ENCODE peak calls at places on chromosome 14, in seven cellular contexts. Y, D, B, A, G, O and L are unnamed samples.

GRCh38 chr14:58812050-58812690 is 174.4 kb downstream of the DACT1 start:
- DNase-seq in Y (no peak), D (no peak), B (no peak), A (peak; percentile 36), G (no peak), O (no peak), L (no peak)

GRCh38 chr14:55438066-55438683 is 2.2 kb downstream of the TBPL2 start:
- DNase-seq in Y (no peak), D (no peak), B (peak; percentile 80), A (no peak), G (no peak), O (no peak), L (no peak)

GRCh38 chr14:24982472-24983155 is 67.3 kb downstream of the STXBP6 start:
- DNase-seq in Y (no peak), D (no peak), B (peak; percentile 57), A (no peak), G (no peak), O (no peak), L (no peak)

GRCh38 chr14:101774006-101774755 is 12.7 kb downstream of the PPP2R5C start:
- DNase-seq in Y (peak; percentile 32), D (no peak), B (no peak), A (no peak), G (no peak), O (no peak), L (no peak)

GRCh38 chr14:28666961-28667360 is 99.6 kb upstream of the FOXG1 start:
- DNase-seq in Y (no peak), D (no peak), B (no peak), A (no peak), G (no peak), O (no peak), L (no peak)

GRCh38 chr14:73800970-73801515 is 50.6 kb upstream of the PTGR2 start:
- DNase-seq in Y (no peak), D (no peak), B (no peak), A (no peak), G (no peak), O (no peak), L (no peak)

GRCh38 chr14:77866932-77867331 is 67.0 kb downstream of the ADCK1 start:
- DNase-seq in Y (no peak), D (no peak), B (no peak), A (no peak), G (no peak), O (no peak), L (peak; percentile 65)

GRCh38 chr14:69855180-69855817 is 23.9 kb upstream of the SMOC1 start:
- DNase-seq in Y (no peak), D (no peak), B (no peak), A (no peak), G (no peak), O (no peak), L (no peak)

GRCh38 chr14:68795602-68796417 is 2.9 kb upstream of the ZFP36L1 start:
- DNase-seq in Y (peak; percentile 83), D (peak; percentile 81), B (peak; percentile 87), A (peak; percentile 79), G (peak; percentile 72), O (peak; percentile 76), L (no peak)

GRCh38 chr14:36361210-36361853 is 40.9 kb upstream of the MBIP start:
- DNase-seq in Y (no peak), D (no peak), B (no peak), A (no peak), G (no peak), O (no peak), L (no peak)

GRCh38 chr14:89219056-89219455 is 198.0 kb downstream of the FOXN3 start:
- DNase-seq in Y (no peak), D (no peak), B (no peak), A (no peak), G (no peak), O (no peak), L (no peak)

GRCh38 chr14:85276829-85277228 is 253.1 kb upstream of the FLRT2 start:
- DNase-seq in Y (no peak), D (no peak), B (no peak), A (no peak), G (no peak), O (no peak), L (no peak)

GRCh38 chr14:87049886-87050820 is 942.8 kb downstream of the GALC start:
- DNase-seq in Y (no peak), D (no peak), B (peak; percentile 1), A (no peak), G (no peak), O (no peak), L (no peak)
- TF ChIP-seq CTCF in Y (no peak), D (no peak), B (peak; percentile 20), A (no peak), G (no peak), O (peak; percentile 73), L (peak; percentile 66)

DNA sequence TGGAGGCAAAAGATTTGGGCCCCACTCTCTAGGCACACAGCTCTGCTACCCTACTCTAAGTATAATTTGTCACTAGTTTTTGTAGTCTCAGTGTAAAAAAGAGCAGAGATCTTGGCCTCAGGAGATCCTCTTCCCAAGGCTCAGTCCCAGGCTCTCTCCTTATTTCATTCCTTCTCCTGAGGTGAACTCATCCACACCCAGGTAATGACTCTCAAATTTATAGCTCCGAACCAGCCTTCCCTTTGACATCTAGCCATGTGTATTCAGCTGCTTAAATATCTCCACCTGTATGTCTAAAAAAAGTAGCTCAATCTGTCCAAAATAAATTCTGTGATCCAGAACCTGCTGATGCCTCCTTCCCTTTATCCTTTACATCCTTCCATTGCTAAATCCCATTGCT is 173.5 kb upstream of the HIF1A start:
- DNase-seq in Y (no peak), D (no peak), B (no peak), A (no peak), G (no peak), O (no peak), L (no peak)
- TF ChIP-seq CTCF in Y (no peak), D (no peak), B (no peak), A (no peak), G (no peak), O (no peak), L (no peak)

GRCh38 chr14:100076133-100076532 is 10.9 kb downstream of the EVL start:
- DNase-seq in Y (no peak), D (no peak), B (peak; percentile 50), A (peak; percentile 51), G (peak; percentile 34), O (no peak), L (no peak)
- TF ChIP-seq CTCF in Y (peak; percentile 50), D (peak; percentile 42), B (peak; percentile 23), A (peak; percentile 37), G (no peak), O (no peak), L (peak; percentile 53)

GRCh38 chr14:21768116-21768874 is 94.7 kb upstream of the OR4E1 start:
- DNase-seq in Y (no peak), D (no peak), B (peak; percentile 23), A (peak; percentile 14), G (no peak), O (no peak), L (no peak)
- TF ChIP-seq CTCF in Y (peak; percentile 58), D (peak; percentile 74), B (peak; percentile 45), A (peak; percentile 21), G (no peak), O (peak; percentile 60), L (peak; percentile 66)

DNA sequence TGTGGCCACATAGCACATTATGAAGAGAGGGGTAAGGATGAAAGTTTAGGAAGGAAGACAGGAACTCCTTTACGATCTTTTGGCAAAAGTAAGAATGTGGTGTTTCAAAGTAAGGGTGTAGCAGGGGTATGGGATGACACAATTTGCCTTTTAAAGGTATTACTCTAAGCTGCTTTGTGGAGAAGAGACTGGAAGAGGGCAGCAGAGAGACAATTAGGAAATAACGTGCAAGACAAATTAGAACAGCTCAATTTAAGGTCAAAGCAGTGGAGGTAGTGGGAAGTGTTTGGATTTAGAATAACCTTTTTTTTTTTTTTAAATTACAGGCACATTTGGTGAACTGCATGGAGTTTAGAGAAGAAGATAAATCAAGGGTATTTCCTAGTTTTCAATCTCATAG is 342.6 kb downstream of the NOVA1 start:
- DNase-seq in Y (no peak), D (no peak), B (peak; percentile 44), A (no peak), G (peak; percentile 15), O (no peak), L (no peak)
- TF ChIP-seq CTCF in Y (no peak), D (no peak), B (peak; percentile 37), A (no peak), G (no peak), O (no peak), L (peak; percentile 47)

DNA sequence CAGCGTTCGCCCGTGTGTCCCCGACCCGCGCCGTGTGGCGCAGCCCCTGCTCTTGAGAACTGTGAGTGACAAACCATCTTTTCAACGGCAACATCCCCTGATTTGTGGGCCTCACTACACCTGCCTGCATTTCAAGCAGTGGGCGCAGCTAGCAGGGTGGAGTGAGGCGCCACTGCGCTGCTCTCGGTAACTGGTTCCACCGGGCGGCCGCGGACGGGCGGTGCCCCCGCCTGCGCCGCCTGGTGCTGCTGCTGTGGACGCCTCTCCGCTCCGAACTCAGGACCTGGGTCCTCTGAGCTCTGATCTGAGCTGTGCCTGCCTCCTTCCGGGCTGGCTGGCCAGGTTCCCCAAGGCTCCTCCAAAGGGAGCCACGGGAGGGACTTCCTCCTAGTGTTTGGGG is 5.9 kb upstream of the DEGS2 start:
- DNase-seq in Y (no peak), D (no peak), B (no peak), A (no peak), G (no peak), O (no peak), L (no peak)
- TF ChIP-seq CTCF in Y (no peak), D (no peak), B (no peak), A (no peak), G (no peak), O (no peak), L (no peak)

GRCh38 chr14:35258420-35258819 is 33.8 kb upstream of the PSMA6 start:
- DNase-seq in Y (no peak), D (no peak), B (peak; percentile 5), A (no peak), G (no peak), O (no peak), L (no peak)

GRCh38 chr14:35257809-35258208 is 34.4 kb upstream of the PSMA6 start:
- DNase-seq in Y (no peak), D (no peak), B (peak; percentile 63), A (no peak), G (no peak), O (no peak), L (no peak)

DNA sequence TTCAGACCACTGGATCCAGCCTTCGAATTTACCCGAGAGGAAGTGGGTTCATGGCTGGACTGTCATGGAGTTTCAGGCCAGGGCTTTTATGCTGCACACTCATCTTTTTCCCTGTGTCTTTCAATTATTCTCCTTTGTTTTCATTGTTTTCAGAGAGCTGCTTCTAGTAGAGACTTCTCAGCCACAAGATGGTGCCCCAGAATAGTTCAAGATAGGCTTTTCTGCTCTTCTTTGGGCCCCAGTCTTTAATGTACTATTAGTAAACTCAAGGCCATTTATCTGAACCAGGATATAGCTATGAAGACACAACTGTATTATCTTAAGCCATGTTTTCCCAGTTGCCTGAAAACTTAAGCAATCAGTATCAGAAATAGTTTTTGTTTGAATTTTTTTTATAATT is 30.4 kb upstream of the PSMA6 start:
- DNase-seq in Y (no peak), D (no peak), B (peak; percentile 40), A (no peak), G (no peak), O (no peak), L (no peak)
- TF ChIP-seq CTCF in Y (peak; percentile 14), D (peak; percentile 8), B (no peak), A (no peak), G (no peak), O (no peak), L (peak; percentile 43)

GRCh38 chr14:95174184-95174804 is 17.0 kb upstream of the DICER1 start:
- DNase-seq in Y (no peak), D (no peak), B (peak; percentile 60), A (no peak), G (no peak), O (no peak), L (no peak)
- TF ChIP-seq CTCF in Y (no peak), D (no peak), B (peak; percentile 20), A (no peak), G (no peak), O (no peak), L (peak; percentile 78)